ENCODE peak calls at places on chromosomes 13 and 19, in eight cellular contexts. S, F, L, W, X, E, M and O are unnamed samples.

GRCh38 chr13:25977216-25977615 is 74.6 kb downstream of the SHISA2 start:
- DNase-seq in F (no peak), W (no peak), L (no peak), X (no peak), E (no peak), S (no peak), M (no peak), O (no peak)

GRCh38 chr19:15101479-15102082 is 5.6 kb upstream of the SYDE1 start:
- DNase-seq in L (peak), X (peak), W (no peak), S (peak), E (no peak), M (no peak), F (no peak), O (no peak)

GRCh38 chr19:46271488-46272197 is 25.2 kb upstream of the HIF3A start:
- DNase-seq in S (peak), M (peak), L (no peak), W (no peak), X (peak), F (peak), E (no peak), O (peak)

GRCh38 chr13:113912596-113912995 is 48.7 kb upstream of the GAS6 start:
- DNase-seq in S (no peak), X (no peak), F (no peak), E (no peak), W (no peak), M (no peak), L (no peak), O (no peak)

GRCh38 chr19:1904385-1905070 is 671 bp upstream of the ADAT3 start:
- DNase-seq in L (peak), X (no peak), E (no peak), F (no peak), S (no peak), M (peak), W (no peak), O (no peak)

GRCh38 chr13:109666656-109667448 is 119.5 kb downstream of the IRS2 start:
- DNase-seq in W (no peak), S (peak), X (peak), E (no peak), F (no peak), M (no peak), L (no peak), O (no peak)

GRCh38 chr13:99894105-99894504 is 77.5 kb downstream of the ZIC5 start:
- DNase-seq in E (no peak), W (peak), X (no peak), F (no peak), S (no peak), L (no peak), M (no peak), O (no peak)

GRCh38 chr19:38723606-38724379 is 20.5 kb downstream of the CAPN12 start:
- DNase-seq in W (no peak), S (no peak), F (no peak), X (no peak), E (no peak), M (no peak), L (no peak), O (no peak)

GRCh38 chr19:5651361-5651760 is 28.5 kb downstream of the SAFB start:
- DNase-seq in W (no peak), L (no peak), M (no peak), S (no peak), X (no peak), E (no peak), F (no peak), O (no peak)

GRCh38 chr19:52943134-52943883 is 19.4 kb downstream of the ZNF816 start:
- DNase-seq in L (no peak), E (no peak), W (no peak), X (no peak), F (no peak), M (no peak), S (no peak), O (no peak)
- H3K4me3 ChIP-seq in L (peak), E (peak), W (peak), X (peak), F (peak), M (peak), S (peak), O (peak)

DNA sequence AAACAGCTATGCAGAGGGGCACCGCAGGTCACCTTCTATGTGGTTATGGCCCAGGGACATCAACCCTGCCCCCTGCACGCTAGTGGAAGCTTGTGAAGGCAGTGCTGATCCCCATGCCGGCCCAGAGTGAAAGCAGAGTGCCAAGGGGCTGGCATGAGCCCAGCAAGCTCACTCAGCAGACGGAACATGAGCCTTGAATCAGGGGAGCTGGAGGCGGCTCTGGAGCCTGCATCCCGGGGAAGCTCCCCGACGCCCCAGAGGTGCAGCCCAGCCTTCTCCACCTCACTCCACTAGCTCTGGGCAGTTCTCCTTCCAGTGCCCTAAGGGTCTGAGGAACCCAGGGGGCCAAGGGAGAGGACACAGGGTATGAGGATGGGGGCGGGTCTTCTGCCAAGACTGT is 19.0 kb upstream of the ISYNA1 start:
- DNase-seq in S (no peak), W (peak), X (no peak), E (peak), L (no peak), M (peak), F (no peak), O (no peak)
- TF ChIP-seq CTCF in S (no peak), W (no peak), X (no peak), E (no peak), L (no peak), M (no peak), F (no peak), O (no peak)

GRCh38 chr13:34750078-34750703 is 191.9 kb upstream of the NBEA start:
- DNase-seq in X (no peak), F (no peak), M (peak), E (no peak), W (peak), L (no peak), S (no peak), O (no peak)
- H3K4me3 ChIP-seq in X (no peak), F (no peak), M (peak), E (peak), W (peak), L (no peak), S (peak), O (no peak)

DNA sequence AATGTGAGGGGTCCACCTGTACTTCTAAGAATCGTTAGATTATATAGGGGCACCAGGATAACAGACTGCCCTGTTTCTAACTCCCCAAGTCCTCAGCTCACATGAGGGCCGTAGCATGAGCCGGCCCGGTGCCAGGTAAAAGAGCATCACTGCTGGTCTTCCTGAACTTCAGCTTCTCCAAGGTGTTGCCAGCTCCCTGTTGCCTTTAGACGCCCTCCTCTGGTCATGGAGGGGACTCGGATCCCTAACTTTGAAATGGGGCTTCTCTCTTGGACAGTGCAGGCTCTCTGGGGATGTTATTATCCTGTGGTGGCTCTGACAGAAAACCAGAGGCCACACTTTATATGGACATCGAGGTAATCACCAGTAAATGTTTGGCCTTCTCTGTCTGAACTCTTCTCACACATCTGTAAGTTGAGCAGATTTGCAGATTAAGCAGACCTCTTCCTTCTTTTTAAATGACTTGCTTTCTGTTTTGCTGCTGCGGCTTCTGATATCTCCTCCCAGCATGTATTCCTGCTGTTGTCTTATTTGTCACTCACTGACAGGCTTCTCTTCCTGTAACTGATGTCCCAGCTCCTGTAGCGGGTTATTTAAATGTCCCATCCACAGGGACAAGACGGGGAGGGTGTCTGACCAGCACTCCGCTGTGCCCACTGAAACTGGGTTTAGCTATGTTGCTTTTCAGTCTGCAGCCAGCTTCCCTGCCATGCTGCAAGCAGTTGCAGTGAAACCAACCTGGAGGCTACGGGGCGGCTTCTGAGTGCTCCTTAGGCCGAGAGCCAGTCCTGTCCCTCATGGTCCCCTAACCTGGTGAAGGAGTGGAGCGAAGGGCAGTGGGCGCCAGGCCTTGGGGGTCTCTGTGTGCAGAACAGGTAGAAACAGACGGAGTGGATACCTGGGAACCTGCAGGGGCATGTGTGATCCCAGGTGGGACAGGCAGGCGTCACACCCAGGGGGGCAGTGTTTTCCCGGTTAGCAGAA is 39.2 kb downstream of the TSSK6 start:
- DNase-seq in X (no peak), M (no peak), L (peak), F (no peak), W (no peak), S (no peak), E (no peak), O (no peak)
- TF ChIP-seq CTCF in X (peak), M (no peak), L (peak), F (peak), W (no peak), S (peak), E (no peak), O (peak)

GRCh38 chr13:44317752-44318550 is 55.7 kb upstream of the SERP2 start:
- DNase-seq in W (no peak), E (no peak), F (no peak), M (no peak), X (peak), L (no peak), S (no peak), O (no peak)
- H3K4me3 ChIP-seq in W (no peak), E (no peak), F (no peak), M (no peak), X (no peak), L (no peak), S (no peak), O (no peak)